ENCODE peak calls at places on chromosomes 4 and X, in six cellular contexts. One of them, this sample, is unnamed.

GRCh38 chrX:7054219-7055206 is 93.0 kb upstream of the STS start:
- DNase-seq in mesenchymal stem cell: no peak
- DNase-seq in cardiac muscle cell: no peak
- DNase-seq in left lung: no peak
- DNase-seq in left ventricle myocardium inferior: no peak
- DNase-seq in colonic mucosa: no peak
- DNase-seq in this sample: no peak

GRCh38 chrX:8815460-8816065 is 14.4 kb upstream of the FAM9A start:
- DNase-seq in cardiac muscle cell: peak; percentile 77
- DNase-seq in colonic mucosa: peak; percentile 42
- DNase-seq in left ventricle myocardium inferior: no peak
- DNase-seq in mesenchymal stem cell: peak; percentile 50
- DNase-seq in left lung: no peak
- DNase-seq in this sample: peak; percentile 66

GRCh38 chr4:163332526-163333405 is at the start of gene NPY1R:
- DNase-seq in colonic mucosa: peak; percentile 79
- DNase-seq in left ventricle myocardium inferior: peak; percentile 48
- DNase-seq in cardiac muscle cell: peak; percentile 87
- DNase-seq in left lung: peak; percentile 68
- DNase-seq in mesenchymal stem cell: peak; percentile 87
- DNase-seq in this sample: peak; percentile 88

GRCh38 chr4:152352215-152352614 is 183.7 kb downstream of the FBXW7 start:
- DNase-seq in left ventricle myocardium inferior: no peak
- DNase-seq in cardiac muscle cell: no peak
- DNase-seq in colonic mucosa: no peak
- DNase-seq in left lung: no peak
- DNase-seq in mesenchymal stem cell: no peak
- DNase-seq in this sample: no peak

GRCh38 chrX:3345281-3346081 is 971 bp downstream of the MXRA5 start:
- DNase-seq in colonic mucosa: peak; percentile 24
- DNase-seq in cardiac muscle cell: peak; percentile 57
- DNase-seq in left ventricle myocardium inferior: peak; percentile 58
- DNase-seq in mesenchymal stem cell: peak; percentile 74
- DNase-seq in left lung: peak; percentile 44
- DNase-seq in this sample: peak; percentile 66

GRCh38 chr4:80180743-80181142 is 16.6 kb upstream of the PRDM8 start:
- DNase-seq in mesenchymal stem cell: no peak
- DNase-seq in colonic mucosa: no peak
- DNase-seq in left lung: no peak
- DNase-seq in cardiac muscle cell: no peak
- DNase-seq in left ventricle myocardium inferior: no peak
- DNase-seq in this sample: no peak

GRCh38 chr4:106618920-106619319 is 250.3 kb upstream of the GIMD1 start:
- DNase-seq in left lung: no peak
- DNase-seq in mesenchymal stem cell: no peak
- DNase-seq in colonic mucosa: no peak
- DNase-seq in cardiac muscle cell: no peak
- DNase-seq in left ventricle myocardium inferior: no peak
- DNase-seq in this sample: no peak

GRCh38 chr4:139589619-139590018 is 33.6 kb upstream of the SETD7 start:
- DNase-seq in colonic mucosa: no peak
- DNase-seq in left lung: no peak
- DNase-seq in left ventricle myocardium inferior: no peak
- DNase-seq in cardiac muscle cell: no peak
- DNase-seq in mesenchymal stem cell: no peak
- DNase-seq in this sample: no peak

GRCh38 chrX:19840899-19841648 is 46.3 kb downstream of the SH3KBP1 start:
- DNase-seq in cardiac muscle cell: no peak
- DNase-seq in left lung: no peak
- DNase-seq in mesenchymal stem cell: no peak
- DNase-seq in colonic mucosa: no peak
- DNase-seq in left ventricle myocardium inferior: no peak
- DNase-seq in this sample: no peak

GRCh38 chr4:140637836-140638235 is 69.1 kb upstream of the UCP1 start:
- DNase-seq in mesenchymal stem cell: no peak
- DNase-seq in cardiac muscle cell: peak; percentile 40
- DNase-seq in colonic mucosa: peak; percentile 48
- DNase-seq in left ventricle myocardium inferior: no peak
- DNase-seq in left lung: no peak
- DNase-seq in this sample: no peak

GRCh38 chr4:98801259-98801725 is 127.6 kb downstream of the EIF4E start:
- DNase-seq in cardiac muscle cell: peak; percentile 4
- DNase-seq in left lung: no peak
- DNase-seq in mesenchymal stem cell: no peak
- DNase-seq in left ventricle myocardium inferior: no peak
- DNase-seq in colonic mucosa: no peak
- DNase-seq in this sample: peak; percentile 24

DNA sequence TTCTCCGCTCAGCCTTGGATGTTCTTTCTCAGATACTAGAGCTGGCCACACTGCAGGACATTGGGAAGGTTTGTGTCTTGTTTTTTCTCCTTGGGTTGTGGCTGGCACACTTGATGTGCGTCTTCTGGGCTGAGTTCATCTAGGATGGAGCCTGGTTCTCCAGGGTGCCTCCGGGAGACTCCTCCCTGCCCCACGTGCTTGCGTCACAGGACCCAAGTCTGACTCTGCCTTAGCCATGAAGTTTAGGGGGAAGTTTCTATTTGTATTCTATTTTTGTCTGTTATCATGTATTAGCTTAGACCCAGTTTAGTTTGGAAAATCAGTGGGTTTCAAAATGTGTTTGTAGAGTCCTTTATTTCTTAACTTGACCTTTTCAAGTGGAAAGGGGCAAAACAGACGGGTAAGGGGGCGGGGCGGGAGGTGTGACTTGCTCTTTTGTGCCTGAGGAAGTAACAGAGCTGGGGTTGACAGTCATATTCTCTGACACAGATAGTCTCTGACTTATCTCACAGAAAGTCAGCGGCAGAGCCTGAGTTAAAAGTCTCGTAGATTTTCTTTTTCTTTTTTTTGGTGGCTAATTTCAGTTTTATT is 85.9 kb downstream of the HTT start:
- DNase-seq in cardiac muscle cell: no peak
- DNase-seq in colonic mucosa: no peak
- DNase-seq in left ventricle myocardium inferior: no peak
- DNase-seq in left lung: no peak
- DNase-seq in mesenchymal stem cell: no peak
- DNase-seq in this sample: no peak
- H3K36me3 ChIP-seq in cardiac muscle cell: peaks cover 7% of the 10 kb centered on the region
- H3K36me3 ChIP-seq in colonic mucosa: peaks cover 12% of the 10 kb centered on the region
- H3K36me3 ChIP-seq in left ventricle myocardium inferior: peaks cover 72% of the 10 kb centered on the region
- H3K36me3 ChIP-seq in left lung: peaks cover 87% of the 10 kb centered on the region
- H3K36me3 ChIP-seq in mesenchymal stem cell: peaks cover 66% of the 10 kb centered on the region
- H3K36me3 ChIP-seq in this sample: peaks cover 10% of the 10 kb centered on the region

GRCh38 chr4:1964443-1964842 is 44.3 kb downstream of the NELFA start:
- DNase-seq in colonic mucosa: no peak
- DNase-seq in left ventricle myocardium inferior: no peak
- DNase-seq in mesenchymal stem cell: no peak
- DNase-seq in cardiac muscle cell: peak; percentile 35
- DNase-seq in left lung: no peak
- DNase-seq in this sample: no peak
- H3K36me3 ChIP-seq in colonic mucosa: peaks cover 10% of the 10 kb centered on the region
- H3K36me3 ChIP-seq in left ventricle myocardium inferior: peaks cover 54% of the 10 kb centered on the region
- H3K36me3 ChIP-seq in mesenchymal stem cell: peaks cover 59% of the 10 kb centered on the region
- H3K36me3 ChIP-seq in cardiac muscle cell: peaks cover 14% of the 10 kb centered on the region
- H3K36me3 ChIP-seq in left lung: peaks cover 70% of the 10 kb centered on the region
- H3K36me3 ChIP-seq in this sample: no peaks in the 10 kb centered on the region

GRCh38 chr4:105272002-105272401 is 125.3 kb downstream of the TET2 start:
- DNase-seq in colonic mucosa: no peak
- DNase-seq in left lung: no peak
- DNase-seq in mesenchymal stem cell: no peak
- DNase-seq in cardiac muscle cell: no peak
- DNase-seq in left ventricle myocardium inferior: no peak
- DNase-seq in this sample: no peak

GRCh38 chr4:105274504-105274903 is 127.8 kb downstream of the TET2 start:
- DNase-seq in left lung: no peak
- DNase-seq in cardiac muscle cell: no peak
- DNase-seq in mesenchymal stem cell: no peak
- DNase-seq in colonic mucosa: no peak
- DNase-seq in left ventricle myocardium inferior: no peak
- DNase-seq in this sample: no peak

GRCh38 chr4:105274090-105274489 is 127.4 kb downstream of the TET2 start:
- DNase-seq in left lung: no peak
- DNase-seq in left ventricle myocardium inferior: no peak
- DNase-seq in colonic mucosa: no peak
- DNase-seq in cardiac muscle cell: no peak
- DNase-seq in mesenchymal stem cell: no peak
- DNase-seq in this sample: no peak

GRCh38 chr4:105276361-105276760 is 129.7 kb downstream of the TET2 start:
- DNase-seq in left ventricle myocardium inferior: no peak
- DNase-seq in cardiac muscle cell: no peak
- DNase-seq in left lung: no peak
- DNase-seq in colonic mucosa: no peak
- DNase-seq in mesenchymal stem cell: no peak
- DNase-seq in this sample: no peak

GRCh38 chr4:105273230-105273629 is 126.6 kb downstream of the TET2 start:
- DNase-seq in mesenchymal stem cell: no peak
- DNase-seq in colonic mucosa: no peak
- DNase-seq in left ventricle myocardium inferior: no peak
- DNase-seq in cardiac muscle cell: no peak
- DNase-seq in left lung: no peak
- DNase-seq in this sample: no peak
- H3K36me3 ChIP-seq in mesenchymal stem cell: peaks cover 72% of the 10 kb centered on the region
- H3K36me3 ChIP-seq in colonic mucosa: peaks cover 23% of the 10 kb centered on the region
- H3K36me3 ChIP-seq in left ventricle myocardium inferior: peaks cover 84% of the 10 kb centered on the region
- H3K36me3 ChIP-seq in cardiac muscle cell: peaks cover 55% of the 10 kb centered on the region
- H3K36me3 ChIP-seq in left lung: peaks cover 87% of the 10 kb centered on the region
- H3K36me3 ChIP-seq in this sample: peaks cover 8% of the 10 kb centered on the region

GRCh38 chr4:113613503-113613902 is 148.0 kb downstream of the CAMK2D start:
- DNase-seq in colonic mucosa: no peak
- DNase-seq in left lung: no peak
- DNase-seq in left ventricle myocardium inferior: no peak
- DNase-seq in cardiac muscle cell: no peak
- DNase-seq in mesenchymal stem cell: no peak
- DNase-seq in this sample: no peak
- H3K36me3 ChIP-seq in colonic mucosa: no peaks in the 10 kb centered on the region
- H3K36me3 ChIP-seq in left lung: no peaks in the 10 kb centered on the region
- H3K36me3 ChIP-seq in left ventricle myocardium inferior: peaks cover 7% of the 10 kb centered on the region
- H3K36me3 ChIP-seq in cardiac muscle cell: no peaks in the 10 kb centered on the region
- H3K36me3 ChIP-seq in mesenchymal stem cell: peaks cover 55% of the 10 kb centered on the region
- H3K36me3 ChIP-seq in this sample: no peaks in the 10 kb centered on the region

GRCh38 chr4:83591730-83592129 is 55.8 kb downstream of the GPAT3 start:
- DNase-seq in cardiac muscle cell: no peak
- DNase-seq in colonic mucosa: no peak
- DNase-seq in left ventricle myocardium inferior: no peak
- DNase-seq in mesenchymal stem cell: no peak
- DNase-seq in left lung: no peak
- DNase-seq in this sample: no peak
- H3K36me3 ChIP-seq in cardiac muscle cell: no peaks in the 10 kb centered on the region
- H3K36me3 ChIP-seq in colonic mucosa: no peaks in the 10 kb centered on the region
- H3K36me3 ChIP-seq in left ventricle myocardium inferior: peaks cover 24% of the 10 kb centered on the region
- H3K36me3 ChIP-seq in mesenchymal stem cell: peaks cover 69% of the 10 kb centered on the region
- H3K36me3 ChIP-seq in left lung: peaks cover 15% of the 10 kb centered on the region
- H3K36me3 ChIP-seq in this sample: no peaks in the 10 kb centered on the region

This sample was measured in hepatocyte.